ENCODE peak calls at places on chromosomes 11 and 22, in six cellular contexts. E is H1, S is ureter, L is bronchial epithelial cell, Q is HuH-7, N is RPMI8226. A is an unnamed sample.

GRCh38 chr11:75820636-75821035 is 5.6 kb downstream of the UVRAG start:
- DNase-seq in E (no peak), S (no peak), L (peak; percentile 70), Q (no peak), N (no peak), A (no peak)

GRCh38 chr11:47524200-47524874 is 28.6 kb downstream of the CELF1 start:
- DNase-seq in E (no peak), S (peak; percentile 48), L (peak; percentile 43), Q (no peak), N (peak; percentile 58), A (peak; percentile 10)

GRCh38 chr11:6864436-6864835 is 1.6 kb downstream of the OR10A2 start:
- DNase-seq in E (no peak), S (no peak), L (peak; percentile 23), Q (no peak), N (no peak), A (no peak)

GRCh38 chr11:128251140-128251539 is 336.2 kb downstream of the ETS1 start:
- DNase-seq in E (no peak), S (no peak), L (peak; percentile 91), Q (no peak), N (no peak), A (no peak)

GRCh38 chr11:28835790-28836189 is 727.6 kb downstream of the METTL15 start:
- DNase-seq in E (no peak), S (no peak), L (peak; percentile 78), Q (no peak), N (no peak), A (no peak)

GRCh38 chr22:43241138-43241597 is 54.2 kb upstream of the TTLL12 start:
- DNase-seq in E (no peak), S (no peak), L (no peak), Q (peak; percentile 29), N (no peak), A (no peak)

GRCh38 chr22:22878801-22879674 is 8.6 kb upstream of the IGLL5 start:
- DNase-seq in E (no peak), S (peak; percentile 23), L (no peak), Q (no peak), N (no peak), A (no peak)

GRCh38 chr22:27885977-27886842 is 32.8 kb downstream of the PITPNB start:
- DNase-seq in E (peak; percentile 57), S (no peak), L (peak; percentile 74), Q (no peak), N (peak; percentile 47), A (peak; percentile 30)

GRCh38 chr11:7687386-7687785 is 14.1 kb upstream of the CYB5R2 start:
- DNase-seq in E (no peak), S (no peak), L (peak; percentile 19), Q (no peak), N (no peak), A (no peak)

GRCh38 chr11:120801801-120802689 is 221.9 kb upstream of the TBCEL start:
- DNase-seq in E (peak; percentile 91), S (peak; percentile 62), L (peak; percentile 48), Q (peak; percentile 79), N (peak; percentile 57), A (no peak)

GRCh38 chr11:5275369-5276110 is 5.8 kb upstream of the HBE1 start:
- DNase-seq in E (no peak), S (no peak), L (no peak), Q (no peak), N (no peak), A (no peak)

GRCh38 chr22:27997538-27997937 is 78.5 kb upstream of the PITPNB start:
- DNase-seq in E (no peak), S (no peak), L (no peak), Q (no peak), N (no peak), A (no peak)

GRCh38 chr11:8259316-8259995 is 4.2 kb downstream of the LMO1 start:
- DNase-seq in E (no peak), S (no peak), L (no peak), Q (no peak), N (no peak), A (no peak)

GRCh38 chr22:41641854-41642253 is 20.8 kb downstream of the XRCC6 start:
- DNase-seq in E (no peak), S (no peak), L (no peak), Q (no peak), N (no peak), A (no peak)

GRCh38 chr22:35609261-35609660 is 7.9 kb downstream of the MB start:
- DNase-seq in E (no peak), S (no peak), L (no peak), Q (no peak), N (no peak), A (no peak)

GRCh38 chr11:34899633-34900016 is 16.6 kb downstream of the APIP start:
- DNase-seq in E (no peak), S (no peak), L (no peak), Q (no peak), N (no peak), A (no peak)

GRCh38 chr11:58671946-58672345 is 49.5 kb downstream of the CNTF start:
- DNase-seq in E (no peak), S (no peak), L (no peak), Q (no peak), N (no peak), A (no peak)

GRCh38 chr11:2559527-2560311 is 114.9 kb downstream of the KCNQ1 start:
- DNase-seq in E (no peak), S (no peak), L (no peak), Q (no peak), N (no peak), A (no peak)

GRCh38 chr11:112961146-112961668 is at the start of gene NCAM1:
- DNase-seq in E (peak; percentile 94), S (peak; percentile 75), L (peak; percentile 8), Q (peak; percentile 31), N (peak; percentile 87), A (no peak)

GRCh38 chr11:90629251-90629806 is 406.5 kb upstream of the CHORDC1 start:
- DNase-seq in E (no peak), S (no peak), L (no peak), Q (no peak), N (no peak), A (no peak)

GRCh38 chr11:117696489-117696888 is 100.5 kb downstream of the DSCAML1 start:
- DNase-seq in E (no peak), S (no peak), L (no peak), Q (no peak), N (no peak), A (no peak)

GRCh38 chr11:131491503-131491902 is 121.1 kb downstream of the NTM start:
- DNase-seq in E (no peak), S (no peak), L (peak; percentile 84), Q (no peak), N (no peak), A (no peak)

GRCh38 chr22:23218867-23219251 is 38.5 kb downstream of the BCR start:
- DNase-seq in E (no peak), S (no peak), L (no peak), Q (peak; percentile 77), N (no peak), A (no peak)

A was measured in T-cell.